ENCODE peak calls at places on chromosomes 2 and 18, in nine cellular contexts. H is fibroblast of lung; U is left cardiac atrium; X is activated T-cell treated with anti-CD3 and anti-CD28 coated beads for 48 hours; O is iris pigment epithelial cell; C is head of caudate nucleus; S is SHP77; F is activated CD8-positive, alpha-beta memory T cell treated with anti-CD3 and anti-CD28 coated beads for 24 hours; Y is EL. N is an unnamed sample.

GRCh38 chr18:50944245-50944917 is 23.5 kb upstream of the ELAC1 start:
- DNase-seq in C (no peak), F (no peak), O (no peak), U (no peak), H (peak), S (no peak), Y (peak), X (no peak), N (no peak)

GRCh38 chr18:3151379-3152264 is 68.1 kb downstream of the MYOM1 start:
- DNase-seq in F (no peak), C (no peak), S (peak), U (no peak), Y (peak), X (no peak), O (peak), H (peak), N (peak)

GRCh38 chr2:112767693-112768380 is 3.4 kb upstream of the CKAP2L start:
- DNase-seq in U (no peak), Y (no peak), O (peak), X (no peak), H (no peak), S (no peak), C (no peak), F (no peak), N (no peak)

GRCh38 chr2:241148239-241148638 is 1.0 kb downstream of the PASK start:
- DNase-seq in O (no peak), U (no peak), C (no peak), S (no peak), Y (no peak), H (no peak), X (no peak), F (no peak), N (no peak)

GRCh38 chr2:203934006-203934632 is 2.4 kb upstream of the ICOS start:
- DNase-seq in U (no peak), H (no peak), C (no peak), F (no peak), O (no peak), X (no peak), Y (no peak), S (no peak), N (no peak)

GRCh38 chr18:75210274-75211001 is at the start of gene TSHZ1:
- DNase-seq in F (no peak), O (peak), Y (peak), C (no peak), U (no peak), X (peak), H (peak), S (peak), N (peak)

GRCh38 chr2:133561045-133561852 is 7.0 kb downstream of the NCKAP5 start:
- DNase-seq in S (peak), F (no peak), X (no peak), U (no peak), O (peak), Y (peak), C (no peak), H (peak), N (peak)

GRCh38 chr2:154466226-154466625 is 232.3 kb upstream of the KCNJ3 start:
- DNase-seq in H (no peak), C (no peak), U (no peak), S (no peak), O (no peak), F (no peak), Y (no peak), X (no peak), N (no peak)

GRCh38 chr2:39356922-39357639 is 80.0 kb downstream of the MAP4K3 start:
- DNase-seq in S (no peak), U (no peak), X (no peak), H (no peak), Y (no peak), C (no peak), O (no peak), F (no peak), N (no peak)

GRCh38 chr2:187169108-187169713 is 278.8 kb downstream of the CALCRL start:
- DNase-seq in O (no peak), S (no peak), H (no peak), U (no peak), C (no peak), Y (no peak), F (no peak), X (no peak), N (no peak)

GRCh38 chr2:54404270-54404669 is 51.9 kb upstream of the SPTBN1 start:
- DNase-seq in H (peak), Y (peak), C (no peak), X (no peak), F (no peak), U (no peak), S (no peak), O (peak), N (peak)

GRCh38 chr2:122221665-122222064 is 466.2 kb downstream of the TSN start:
- DNase-seq in H (no peak), F (no peak), O (no peak), X (no peak), Y (no peak), C (no peak), S (no peak), U (no peak), N (no peak)

GRCh38 chr18:13446024-13446423 is 227.5 kb downstream of the LDLRAD4 start:
- DNase-seq in U (no peak), F (no peak), Y (no peak), C (no peak), O (no peak), X (no peak), H (no peak), S (no peak), N (no peak)

GRCh38 chr2:133718688-133719201 is 150.5 kb upstream of the NCKAP5 start:
- DNase-seq in H (peak), O (peak), F (no peak), S (no peak), Y (peak), U (peak), C (no peak), X (no peak), N (peak)

GRCh38 chr2:237383991-237384671 is 29.8 kb downstream of the COL6A3 start:
- DNase-seq in S (no peak), F (no peak), O (peak), U (no peak), X (no peak), H (no peak), Y (no peak), C (no peak), N (peak)

GRCh38 chr18:389658-390357 is 110.7 kb downstream of the COLEC12 start:
- DNase-seq in C (no peak), U (no peak), X (no peak), H (peak), S (no peak), O (peak), F (no peak), Y (no peak), N (peak)

GRCh38 chr2:158723921-158724802 is 71.0 kb upstream of the DAPL1 start:
- DNase-seq in H (no peak), X (no peak), O (no peak), Y (no peak), F (no peak), C (peak), S (peak), U (no peak), N (no peak)

GRCh38 chr2:147863835-147864234 is 19.0 kb downstream of the ACVR2A start:
- DNase-seq in O (peak), H (peak), X (no peak), U (no peak), S (no peak), Y (no peak), C (no peak), F (no peak), N (no peak)

GRCh38 chr2:36812196-36812595 is 115.7 kb downstream of the VIT start:
- DNase-seq in H (no peak), C (no peak), Y (peak), X (no peak), O (peak), U (no peak), S (no peak), F (no peak), N (no peak)

GRCh38 chr2:169822785-169823392 is 1.8 kb downstream of the METTL5 start:
- DNase-seq in Y (peak), U (no peak), C (no peak), H (no peak), F (no peak), X (no peak), O (peak), S (no peak), N (peak)

GRCh38 chr2:156430978-156431358 is 5.2 kb upstream of the GPD2 start:
- DNase-seq in X (no peak), U (no peak), F (no peak), O (peak), S (no peak), H (peak), Y (peak), C (no peak), N (peak)

GRCh38 chr2:138021154-138021553 is 56.9 kb downstream of the HNMT start:
- DNase-seq in S (no peak), X (no peak), U (no peak), F (no peak), C (no peak), O (no peak), H (no peak), Y (no peak), N (no peak)

GRCh38 chr2:69138793-69139510 is 126.0 kb downstream of the ANTXR1 start:
- DNase-seq in S (no peak), U (peak), H (peak), X (no peak), Y (peak), O (peak), F (no peak), C (no peak), N (peak)

GRCh38 chr2:14626873-14627272 is 5.6 kb upstream of the LRATD1 start:
- DNase-seq in S (no peak), H (no peak), F (no peak), C (no peak), Y (no peak), X (no peak), U (no peak), O (no peak), N (no peak)

GRCh38 chr2:46333912-46334311 is 36.7 kb downstream of the EPAS1 start:
- DNase-seq in O (peak), C (no peak), F (no peak), U (no peak), Y (peak), X (no peak), H (no peak), S (no peak), N (no peak)

GRCh38 chr18:5296706-5297320 is 1.3 kb upstream of the ZBTB14 start:
- DNase-seq in O (peak), H (peak), U (peak), X (peak), S (peak), Y (peak), C (peak), F (no peak), N (peak)

GRCh38 chr2:233982421-233983121 is 65.4 kb downstream of the TRPM8 start:
- DNase-seq in X (no peak), H (peak), C (no peak), U (no peak), O (peak), S (no peak), F (no peak), Y (peak), N (peak)

GRCh38 chr2:167992258-167992657 is 255.1 kb downstream of the STK39 start:
- DNase-seq in U (no peak), C (no peak), O (no peak), H (no peak), Y (no peak), F (no peak), X (no peak), S (no peak), N (no peak)

GRCh38 chr2:74745766-74746165 is 88.2 kb upstream of the HK2 start:
- DNase-seq in X (no peak), C (no peak), O (no peak), Y (no peak), S (no peak), U (no peak), F (no peak), H (no peak), N (no peak)

N was measured in fibroblast of the aortic adventitia.